ENCODE peak calls at places on chromosomes 1 and 21, in eight cellular contexts. O is right atrium auricular region, D is IMR-90, J is WERI-Rb-1, K is neural crest cell, F is PC-9, L is SK-N-SH, Y is cardiac fibroblast. P is an unnamed sample.

GRCh38 chr1:114956570-114956969 is 73.1 kb upstream of the TSHB start:
- DNase-seq in O (no peak), D (no peak), J (peak), K (no peak), F (no peak), L (no peak), Y (peak), P (no peak)

GRCh38 chr1:10001016-10001665 is 4.1 kb downstream of the RBP7 start:
- DNase-seq in O (no peak), D (no peak), J (no peak), K (no peak), F (no peak), L (no peak), Y (no peak), P (no peak)

GRCh38 chr21:33259995-33260394 is 6.2 kb upstream of the IL10RB start:
- DNase-seq in O (no peak), D (no peak), J (no peak), K (no peak), F (no peak), L (no peak), Y (no peak), P (no peak)

GRCh38 chr1:17958704-17959103 is 148.9 kb upstream of the IGSF21 start:
- DNase-seq in O (no peak), D (no peak), J (no peak), K (no peak), F (no peak), L (no peak), Y (no peak), P (no peak)

GRCh38 chr1:179017383-179018326 is 8.0 kb upstream of the FAM20B start:
- DNase-seq in O (no peak), D (no peak), J (peak), K (no peak), F (peak), L (no peak), Y (no peak), P (no peak)

GRCh38 chr1:12056331-12056841 is 6.7 kb upstream of the TNFRSF8 start:
- DNase-seq in O (no peak), D (peak), J (no peak), K (no peak), F (no peak), L (no peak), Y (peak), P (no peak)

GRCh38 chr1:5884110-5884509 is 108.1 kb downstream of the NPHP4 start:
- DNase-seq in O (no peak), D (no peak), J (peak), K (no peak), F (no peak), L (no peak), Y (no peak), P (peak)

GRCh38 chr1:167171286-167171929 is 49.3 kb upstream of the POU2F1 start:
- DNase-seq in O (no peak), D (no peak), J (no peak), K (no peak), F (no peak), L (no peak), Y (peak), P (no peak)

GRCh38 chr21:14686466-14687276 is 140.6 kb upstream of the SAMSN1 start:
- DNase-seq in O (no peak), D (no peak), J (no peak), K (no peak), F (no peak), L (no peak), Y (peak), P (no peak)

GRCh38 chr1:156525856-156526479 is 25.4 kb upstream of the MEF2D start:
- DNase-seq in O (no peak), D (no peak), J (no peak), K (no peak), F (no peak), L (no peak), Y (no peak), P (no peak)

GRCh38 chr21:29293495-29293894 is 5.2 kb upstream of the BACH1 start:
- DNase-seq in O (no peak), D (no peak), J (no peak), K (no peak), F (no peak), L (no peak), Y (no peak), P (no peak)

GRCh38 chr1:52842643-52843310 is at the start of gene ZYG11A:
- DNase-seq in O (no peak), D (peak), J (no peak), K (peak), F (peak), L (peak), Y (peak), P (peak)

GRCh38 chr21:33386222-33386784 is 16.9 kb upstream of the IFNGR2 start:
- DNase-seq in O (no peak), D (no peak), J (no peak), K (no peak), F (no peak), L (no peak), Y (no peak), P (no peak)

GRCh38 chr1:227437495-227438008 is 119.3 kb upstream of the CDC42BPA start:
- DNase-seq in O (no peak), D (peak), J (peak), K (no peak), F (peak), L (peak), Y (peak), P (no peak)

GRCh38 chr1:230898748-230899147 is 30.4 kb upstream of the C1orf198 start:
- DNase-seq in O (no peak), D (no peak), J (no peak), K (no peak), F (no peak), L (no peak), Y (no peak), P (no peak)

GRCh38 chr1:108669679-108670078 is 8.8 kb upstream of the HENMT1 start:
- DNase-seq in O (no peak), D (no peak), J (no peak), K (no peak), F (no peak), L (no peak), Y (no peak), P (no peak)

GRCh38 chr1:171434717-171435346 is 50.5 kb upstream of the PRRC2C start:
- DNase-seq in O (peak), D (peak), J (no peak), K (no peak), F (no peak), L (no peak), Y (peak), P (no peak)

GRCh38 chr1:169115891-169116585 is 9.5 kb downstream of the ATP1B1 start:
- DNase-seq in O (no peak), D (peak), J (no peak), K (no peak), F (no peak), L (peak), Y (no peak), P (peak)

GRCh38 chr21:37869661-37870060 is 46.6 kb downstream of the KCNJ6 start:
- DNase-seq in O (no peak), D (no peak), J (peak), K (no peak), F (no peak), L (no peak), Y (no peak), P (no peak)

GRCh38 chr1:83882906-83883305 is 116.0 kb downstream of the TTLL7 start:
- DNase-seq in O (no peak), D (peak), J (peak), K (no peak), F (no peak), L (no peak), Y (peak), P (peak)

GRCh38 chr1:236502579-236502971 is 21.2 kb upstream of the LGALS8 start:
- DNase-seq in O (no peak), D (peak), J (no peak), K (no peak), F (peak), L (no peak), Y (peak), P (no peak)

GRCh38 chr21:34881421-34881820 is 167.7 kb downstream of the RUNX1 start:
- DNase-seq in O (no peak), D (peak), J (no peak), K (no peak), F (peak), L (no peak), Y (peak), P (no peak)

GRCh38 chr1:156860113-156860638 is 489 bp upstream of the NTRK1 start:
- DNase-seq in O (no peak), D (peak), J (peak), K (peak), F (no peak), L (peak), Y (peak), P (peak)

GRCh38 chr1:219875860-219876259 is 52.5 kb downstream of the SLC30A10 start:
- DNase-seq in O (no peak), D (no peak), J (no peak), K (no peak), F (no peak), L (no peak), Y (no peak), P (no peak)

GRCh38 chr1:219880765-219881457 is 47.4 kb downstream of the SLC30A10 start:
- DNase-seq in O (no peak), D (no peak), J (no peak), K (no peak), F (no peak), L (no peak), Y (no peak), P (no peak)

GRCh38 chr1:219882116-219882515 is 46.2 kb downstream of the SLC30A10 start:
- DNase-seq in O (no peak), D (no peak), J (no peak), K (no peak), F (no peak), L (no peak), Y (no peak), P (no peak)

GRCh38 chr1:219871427-219872057 is 56.8 kb downstream of the SLC30A10 start:
- DNase-seq in O (no peak), D (no peak), J (no peak), K (no peak), F (no peak), L (no peak), Y (no peak), P (no peak)

DNA sequence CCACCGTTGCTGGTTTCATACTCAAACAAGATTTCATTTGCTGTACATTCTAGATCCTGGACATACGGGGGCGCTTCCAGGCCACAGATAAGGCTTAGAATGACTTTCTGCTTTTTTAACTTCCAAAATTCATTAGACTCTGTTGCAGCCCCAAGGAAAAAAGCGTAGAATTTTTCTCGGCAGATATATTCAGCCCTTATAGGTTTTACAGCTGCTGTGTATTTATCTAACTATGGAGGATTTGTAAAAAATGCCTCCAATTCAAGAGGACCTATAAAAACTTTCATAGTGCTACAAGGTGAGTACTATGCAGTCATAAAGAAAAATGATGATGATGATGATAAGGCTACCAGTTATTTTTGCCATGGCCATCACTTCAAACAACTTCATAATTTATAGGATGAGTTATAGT is 51.6 kb downstream of the SLC30A10 start:
- DNase-seq in O (no peak), D (no peak), J (peak), K (no peak), F (no peak), L (no peak), Y (peak), P (no peak)
- TF ChIP-seq CTCF in O (no peak), D (no peak), J (peak), K (peak), F (peak), L (peak), Y (no peak), P (no peak)

GRCh38 chr1:209196140-209196539 is 387.4 kb upstream of the CAMK1G start:
- DNase-seq in O (no peak), D (no peak), J (no peak), K (no peak), F (no peak), L (no peak), Y (no peak), P (no peak)

GRCh38 chr1:209202826-209203439 is 380.6 kb upstream of the CAMK1G start:
- DNase-seq in O (no peak), D (peak), J (peak), K (peak), F (peak), L (peak), Y (peak), P (no peak)

GRCh38 chr1:209198926-209199325 is 384.6 kb upstream of the CAMK1G start:
- DNase-seq in O (no peak), D (no peak), J (no peak), K (no peak), F (no peak), L (no peak), Y (no peak), P (no peak)

GRCh38 chr1:209199371-209199770 is 384.1 kb upstream of the CAMK1G start:
- DNase-seq in O (no peak), D (no peak), J (no peak), K (no peak), F (no peak), L (no peak), Y (no peak), P (no peak)

GRCh38 chr1:209199822-209200221 is 383.7 kb upstream of the CAMK1G start:
- DNase-seq in O (no peak), D (no peak), J (peak), K (no peak), F (no peak), L (no peak), Y (no peak), P (no peak)
- TF ChIP-seq CTCF in O (no peak), D (no peak), J (no peak), K (peak), F (no peak), L (no peak), Y (no peak), P (no peak)

GRCh38 chr1:93846929-93847810 is 31.8 kb downstream of the DNTTIP2 start:
- DNase-seq in O (peak), D (peak), J (peak), K (peak), F (peak), L (peak), Y (peak), P (peak)
- TF ChIP-seq CTCF in O (no peak), D (no peak), J (no peak), K (peak), F (no peak), L (no peak), Y (no peak), P (no peak)

GRCh38 chr1:233908092-233908491 is 3.6 kb downstream of the SLC35F3 start:
- DNase-seq in O (no peak), D (no peak), J (no peak), K (no peak), F (no peak), L (no peak), Y (no peak), P (no peak)

GRCh38 chr1:233907139-233907538 is 2.7 kb downstream of the SLC35F3 start:
- DNase-seq in O (no peak), D (no peak), J (no peak), K (no peak), F (peak), L (peak), Y (no peak), P (no peak)

GRCh38 chr1:233901495-233901894 is 3.0 kb upstream of the SLC35F3 start:
- DNase-seq in O (no peak), D (no peak), J (no peak), K (no peak), F (no peak), L (no peak), Y (no peak), P (no peak)

GRCh38 chr1:233905416-233906051 is 1.1 kb downstream of the SLC35F3 start:
- DNase-seq in O (no peak), D (no peak), J (peak), K (no peak), F (no peak), L (no peak), Y (no peak), P (peak)

GRCh38 chr1:233904979-233905415 is 521 bp downstream of the SLC35F3 start:
- DNase-seq in O (no peak), D (no peak), J (peak), K (peak), F (no peak), L (no peak), Y (no peak), P (peak)
- TF ChIP-seq CTCF in O (no peak), D (no peak), J (no peak), K (no peak), F (no peak), L (no peak), Y (no peak), P (no peak)

DNA sequence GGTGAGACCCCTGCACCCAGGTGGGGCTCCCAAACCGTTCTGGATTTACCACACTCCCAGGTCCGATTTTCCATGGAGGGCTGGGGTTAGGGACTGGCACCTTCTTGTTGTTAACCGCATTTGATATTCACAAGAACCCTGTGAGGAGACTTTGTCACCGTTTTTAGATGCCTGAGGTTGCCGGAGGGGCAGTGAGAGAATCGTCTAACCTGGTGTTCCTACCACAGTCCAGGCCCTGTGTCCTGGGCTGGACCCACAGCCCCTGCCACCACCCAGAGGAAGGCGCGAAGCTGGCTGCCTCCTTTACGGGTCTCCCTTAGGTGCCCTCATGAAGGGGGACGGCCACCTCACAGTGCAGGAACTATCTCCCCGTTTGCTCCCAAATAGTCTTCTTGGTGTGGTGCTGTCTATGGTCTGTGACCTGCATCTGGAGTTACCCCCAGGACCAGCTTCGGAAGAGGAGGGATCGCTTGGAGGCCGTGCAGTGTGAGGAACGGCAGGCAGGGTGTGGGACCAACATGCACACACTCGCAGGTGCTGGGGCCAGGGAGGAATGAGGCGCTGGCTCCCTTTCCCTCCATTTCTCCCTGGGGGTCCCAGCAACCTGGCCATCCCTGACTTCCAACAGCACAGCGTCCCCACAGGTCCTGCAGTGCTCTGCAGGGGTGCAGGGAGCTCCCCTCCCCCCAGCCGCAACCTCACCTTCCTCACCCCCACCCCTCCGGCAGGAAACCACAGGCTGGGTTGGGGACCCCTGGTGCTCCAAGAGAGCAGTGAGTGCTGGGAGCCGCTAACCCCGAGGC is 7.0 kb downstream of the SIM2 start:
- DNase-seq in O (peak), D (no peak), J (no peak), K (no peak), F (no peak), L (peak), Y (no peak), P (peak)
- TF ChIP-seq CTCF in O (no peak), D (peak), J (peak), K (no peak), F (no peak), L (peak), Y (peak), P (peak)

GRCh38 chr1:44594871-44595735 is 79.2 kb downstream of the TMEM53 start:
- DNase-seq in O (peak), D (peak), J (peak), K (peak), F (peak), L (peak), Y (peak), P (peak)
- TF ChIP-seq CTCF in O (peak), D (peak), J (peak), K (peak), F (peak), L (peak), Y (peak), P (peak)

DNA sequence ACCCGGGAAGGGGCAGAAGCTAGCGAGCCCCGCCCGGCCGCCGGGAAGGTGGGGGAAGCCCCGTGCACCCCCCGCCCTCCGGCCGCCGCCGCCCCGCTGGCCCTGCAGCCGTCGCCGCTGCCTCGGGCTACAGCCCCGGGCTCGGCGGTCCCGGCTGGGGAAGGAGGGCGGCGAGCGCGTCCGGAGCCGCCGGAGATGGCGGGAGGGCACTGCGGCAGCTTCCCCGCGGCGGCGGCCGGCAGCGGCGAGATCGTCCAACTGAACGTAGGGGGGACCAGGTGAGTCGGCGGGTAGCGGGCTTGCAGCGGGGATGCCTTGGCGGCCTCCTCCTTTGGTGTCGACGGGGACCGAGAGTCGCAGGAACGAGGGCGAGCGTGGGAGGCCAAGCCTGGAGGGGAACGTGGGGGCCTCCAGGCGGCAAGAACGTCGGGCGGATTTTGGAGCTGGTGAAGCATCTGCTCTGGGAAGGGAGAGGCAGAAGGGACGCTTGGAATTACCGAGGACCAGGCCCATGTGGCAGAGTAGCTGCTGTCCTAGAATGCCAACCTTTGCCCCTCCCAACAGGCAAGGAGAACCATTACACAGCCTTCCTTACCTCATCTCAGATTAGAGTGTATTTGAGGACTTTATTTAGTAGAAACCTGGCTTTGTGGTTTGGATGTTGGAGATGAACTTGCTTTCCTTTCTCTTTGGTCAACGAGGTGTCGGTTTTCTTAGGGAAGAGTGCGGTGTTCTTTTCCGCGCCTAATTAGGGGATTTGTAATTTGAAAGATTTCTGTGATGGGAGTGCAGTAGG is 585 bp downstream of the KCTD3 start:
- DNase-seq in O (no peak), D (peak), J (peak), K (peak), F (peak), L (peak), Y (peak), P (peak)
- TF ChIP-seq CTCF in O (no peak), D (peak), J (no peak), K (no peak), F (no peak), L (no peak), Y (no peak), P (no peak)

GRCh38 chr1:201126832-201127754 is at the start of gene ASCL5:
- DNase-seq in O (no peak), D (peak), J (peak), K (no peak), F (peak), L (peak), Y (peak), P (no peak)
- TF ChIP-seq CTCF in O (no peak), D (peak), J (peak), K (no peak), F (peak), L (peak), Y (peak), P (no peak)

GRCh38 chr1:44820328-44820944 is 12.1 kb downstream of the BTBD19 start:
- DNase-seq in O (no peak), D (no peak), J (no peak), K (no peak), F (no peak), L (no peak), Y (no peak), P (peak)

GRCh38 chr1:44820945-44821715 is 12.8 kb downstream of the BTBD19 start:
- DNase-seq in O (no peak), D (no peak), J (no peak), K (no peak), F (no peak), L (no peak), Y (no peak), P (peak)

GRCh38 chr1:44817771-44818495 is 9.6 kb downstream of the BTBD19 start:
- DNase-seq in O (no peak), D (no peak), J (no peak), K (no peak), F (no peak), L (no peak), Y (no peak), P (no peak)

GRCh38 chr1:44819594-44820327 is 11.4 kb downstream of the BTBD19 start:
- DNase-seq in O (peak), D (peak), J (no peak), K (peak), F (peak), L (peak), Y (peak), P (peak)

GRCh38 chr1:44819257-44819593 is 10.9 kb downstream of the BTBD19 start:
- DNase-seq in O (no peak), D (no peak), J (no peak), K (no peak), F (no peak), L (no peak), Y (no peak), P (peak)
- TF ChIP-seq CTCF in O (no peak), D (no peak), J (no peak), K (no peak), F (peak), L (no peak), Y (no peak), P (no peak)